ENCODE peak calls at places on chromosomes 1 and 21, in five cellular contexts. P is stomach, K is K562, J is breast epithelium, D is endothelial cell of umbilical vein. L is an unnamed sample.

GRCh38 chr1:13513063-13513884 is 529 bp downstream of the LRRC38 start:
- DNase-seq in P (no peak), K (no peak), J (no peak), D (no peak), L (no peak)

GRCh38 chr1:50333595-50333974 is 89.7 kb downstream of the DMRTA2 start:
- DNase-seq in P (peak), K (peak), J (no peak), D (peak), L (no peak)

GRCh38 chr1:14924012-14924452 is 229.5 kb upstream of the TMEM51 start:
- DNase-seq in P (peak), K (peak), J (peak), D (peak), L (no peak)

GRCh38 chr1:26744075-26744958 is 43.4 kb upstream of the PIGV start:
- DNase-seq in P (peak), K (peak), J (no peak), D (peak), L (no peak)

GRCh38 chr1:115748396-115749130 is 20.0 kb downstream of the CASQ2 start:
- DNase-seq in P (no peak), K (no peak), J (no peak), D (no peak), L (no peak)

GRCh38 chr1:161439280-161440232 is 65.7 kb upstream of the FCGR2A start:
- DNase-seq in P (no peak), K (peak), J (no peak), D (peak), L (no peak)

GRCh38 chr21:31514598-31514997 is 144.9 kb upstream of the SOD1 start:
- DNase-seq in P (no peak), K (no peak), J (no peak), D (no peak), L (no peak)

GRCh38 chr21:42844411-42845113 is 34.8 kb downstream of the WDR4 start:
- DNase-seq in P (peak), K (no peak), J (no peak), D (no peak), L (peak)

GRCh38 chr1:204384636-204385354 is 25.1 kb upstream of the PLEKHA6 start:
- DNase-seq in P (peak), K (no peak), J (no peak), D (peak), L (no peak)

GRCh38 chr21:26852422-26852821 is 7.2 kb upstream of the ADAMTS1 start:
- DNase-seq in P (no peak), K (no peak), J (no peak), D (no peak), L (no peak)

GRCh38 chr1:162204883-162205132 is 135.3 kb downstream of the NOS1AP start:
- DNase-seq in P (no peak), K (no peak), J (no peak), D (no peak), L (no peak)

GRCh38 chr1:155050560-155051341 is at the start of gene ADAM15:
- DNase-seq in P (peak), K (peak), J (peak), D (peak), L (peak)

GRCh38 chr1:40983286-40983685 is 3.8 kb downstream of the CTPS1 start:
- DNase-seq in P (no peak), K (no peak), J (no peak), D (no peak), L (no peak)

GRCh38 chr1:17765444-17766411 is 10.6 kb downstream of the ACTL8 start:
- DNase-seq in P (no peak), K (no peak), J (no peak), D (no peak), L (no peak)

GRCh38 chr1:157982111-157982510 is 11.3 kb upstream of the KIRREL1 start:
- DNase-seq in P (no peak), K (no peak), J (no peak), D (no peak), L (no peak)

GRCh38 chr1:240234477-240235225 is 143.0 kb downstream of the FMN2 start:
- DNase-seq in P (no peak), K (no peak), J (no peak), D (no peak), L (no peak)

GRCh38 chr1:162892916-162893714 is 32.1 kb upstream of the CCDC190 start:
- DNase-seq in P (no peak), K (no peak), J (no peak), D (peak), L (no peak)

GRCh38 chr1:31936966-31937299 is 1.2 kb downstream of the PTP4A2 start:
- DNase-seq in P (no peak), K (no peak), J (no peak), D (peak), L (no peak)
- TF ChIP-seq POLR2A in P (no peak), K (no peak), J (no peak), D (no peak), L (no peak)

DNA sequence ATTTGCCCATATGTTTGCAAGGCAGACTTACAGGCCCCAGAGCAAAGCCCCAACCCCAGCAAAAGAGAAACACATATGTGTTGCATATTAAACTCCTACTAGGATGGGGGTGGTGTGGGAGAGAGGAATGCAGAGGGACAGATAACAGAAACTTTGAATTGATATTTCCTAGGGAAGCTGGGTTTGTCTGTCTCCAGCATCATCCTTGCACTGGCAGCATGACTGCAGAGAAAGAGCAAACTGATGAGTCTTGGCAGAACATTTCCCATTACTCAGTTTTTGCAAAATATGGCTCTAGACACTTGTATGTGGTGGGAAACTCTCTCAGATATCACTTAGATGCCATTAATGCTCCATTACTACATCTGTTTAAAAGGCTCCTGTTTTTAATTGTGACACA is 43.8 kb upstream of the MARK1 start:
- DNase-seq in P (no peak), K (no peak), J (no peak), D (no peak), L (no peak)
- H3K27ac ChIP-seq in P (no peak), K (no peak), J (peak), D (no peak), L (peak)

DNA sequence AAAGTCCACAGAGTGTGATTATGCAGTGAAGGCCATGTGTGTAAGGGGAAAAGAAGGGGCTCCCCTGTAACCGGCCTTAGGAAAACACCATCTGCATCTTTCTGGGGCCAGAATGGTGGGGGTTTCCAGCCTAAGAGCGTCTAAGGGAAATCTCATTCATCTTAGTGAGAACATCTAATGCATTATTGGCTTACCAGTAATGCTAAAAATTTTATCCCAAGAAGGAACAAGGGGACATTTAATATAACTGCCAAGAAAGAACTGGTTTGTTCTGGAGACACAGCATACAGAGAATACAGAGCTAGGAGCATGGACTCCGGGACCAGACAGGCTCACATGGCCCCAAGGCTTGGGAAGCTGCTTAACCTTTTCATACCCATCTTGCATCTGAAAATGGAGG is 58.3 kb upstream of the DSCAM start:
- DNase-seq in P (no peak), K (no peak), J (no peak), D (no peak), L (no peak)
- TF ChIP-seq POLR2AphosphoS5 in P (no peak), K (no peak), J (no peak), D (no peak), L (no peak)

GRCh38 chr1:19087737-19088594 is 122.1 kb downstream of the UBR4 start:
- DNase-seq in P (no peak), K (no peak), J (no peak), D (no peak), L (no peak)
- TF ChIP-seq POLR2A in P (no peak), K (no peak), J (no peak), D (no peak), L (no peak)

DNA sequence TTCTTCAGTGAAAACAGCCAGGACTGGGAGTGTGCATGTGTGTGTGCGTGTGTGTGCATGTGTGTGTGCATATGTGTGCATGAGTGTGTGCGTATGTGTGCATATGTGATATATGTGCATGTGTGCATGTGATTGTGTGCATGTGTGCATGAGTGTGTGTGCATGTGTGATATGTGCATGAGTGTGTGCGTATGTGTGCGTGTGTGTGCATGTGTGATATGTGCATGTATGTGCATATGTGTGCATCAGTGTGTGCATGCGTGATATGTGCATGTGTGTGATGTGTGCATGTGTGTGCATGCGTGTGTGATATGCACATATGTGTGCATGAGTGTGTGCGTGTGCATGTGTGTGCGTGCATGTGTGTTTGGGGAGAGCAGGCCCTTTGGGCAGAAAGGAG is 89.8 kb downstream of the ITPKB start:
- DNase-seq in P (no peak), K (no peak), J (no peak), D (no peak), L (no peak)
- H3K27ac ChIP-seq in P (no peak), K (no peak), J (no peak), D (no peak), L (no peak)

GRCh38 chr1:180171691-180172090 is 17.0 kb downstream of the QSOX1 start:
- DNase-seq in P (no peak), K (no peak), J (no peak), D (no peak), L (peak)
- TF ChIP-seq POLR2AphosphoS5 in P (no peak), K (no peak), J (no peak), D (no peak), L (no peak)

GRCh38 chr1:234958066-234958701 is 170.5 kb downstream of the TOMM20 start:
- DNase-seq in P (no peak), K (no peak), J (no peak), D (no peak), L (peak)
- TF ChIP-seq POLR2A in P (no peak), K (no peak), J (no peak), D (no peak), L (no peak)